ENCODE peak calls at places on chromosome 7, in seven cellular contexts. S, J, U, V, R, E and O are unnamed samples. For H3K4me1, the result is how much of the 10 kb centered on the place peaks cover.

GRCh38 chr7:129332354-129333056 is 101.7 kb upstream of the STRIP2 start:
- DNase-seq in V (no peak), R (no peak), J (no peak), E (no peak), U (no peak), S (no peak), O (no peak)

GRCh38 chr7:159105066-159105780 is 39.4 kb downstream of the VIPR2 start:
- DNase-seq in V (no peak), J (no peak), S (no peak), U (no peak), E (no peak), R (no peak), O (peak)

GRCh38 chr7:7265676-7266075 is 83.3 kb downstream of the C1GALT1 start:
- DNase-seq in S (no peak), J (no peak), R (no peak), U (no peak), E (no peak), V (no peak), O (no peak)

GRCh38 chr7:100583132-100584045 is 2.5 kb downstream of the LRCH4 start:
- DNase-seq in V (no peak), R (peak), J (no peak), E (peak), U (peak), S (peak), O (no peak)

GRCh38 chr7:128731184-128731583 is 8.0 kb upstream of the CALU start:
- DNase-seq in J (no peak), E (no peak), V (no peak), S (no peak), R (no peak), U (no peak), O (no peak)

GRCh38 chr7:132061931-132062330 is 505.5 kb upstream of the PODXL start:
- DNase-seq in U (no peak), S (no peak), J (no peak), R (no peak), E (no peak), V (no peak), O (no peak)

GRCh38 chr7:77439572-77439971 is 23.4 kb upstream of the GSAP start:
- DNase-seq in S (peak), E (peak), R (peak), J (no peak), U (peak), V (peak), O (no peak)

GRCh38 chr7:19404912-19405329 is 259.7 kb upstream of the FERD3L start:
- DNase-seq in U (peak), R (no peak), S (no peak), V (no peak), E (no peak), J (no peak), O (no peak)

GRCh38 chr7:98091061-98091460 is 15.6 kb upstream of the LMTK2 start:
- DNase-seq in E (no peak), V (no peak), S (no peak), U (no peak), R (no peak), J (no peak), O (no peak)

GRCh38 chr7:34187908-34188307 is 282.6 kb downstream of the BMPER start:
- DNase-seq in V (no peak), J (no peak), R (no peak), E (no peak), S (no peak), U (no peak), O (no peak)

GRCh38 chr7:32762894-32763293 is 128.7 kb downstream of the KBTBD2 start:
- DNase-seq in V (no peak), U (no peak), E (no peak), S (no peak), J (no peak), R (no peak), O (no peak)

GRCh38 chr7:22389892-22390291 is 32.9 kb upstream of the RAPGEF5 start:
- DNase-seq in S (no peak), U (no peak), J (no peak), E (no peak), V (no peak), R (no peak), O (no peak)

GRCh38 chr7:147646568-147646967 is 944.0 kb upstream of the C7orf33 start:
- DNase-seq in U (no peak), R (no peak), V (peak), J (no peak), S (no peak), E (peak), O (no peak)

GRCh38 chr7:68245688-68246087 is 1249.1 kb downstream of the TYW1 start:
- DNase-seq in V (no peak), E (no peak), U (peak), J (no peak), S (no peak), R (no peak), O (no peak)

GRCh38 chr7:34675749-34676374 is 17.8 kb downstream of the NPSR1 start:
- DNase-seq in V (peak), U (peak), E (no peak), R (no peak), J (peak), S (no peak), O (no peak)

GRCh38 chr7:28549998-28550397 is 137.7 kb downstream of the CREB5 start:
- DNase-seq in U (no peak), R (no peak), V (no peak), J (no peak), S (no peak), E (no peak), O (no peak)

GRCh38 chr7:142455392-142455791 is 197.5 kb upstream of the PRSS58 start:
- DNase-seq in U (no peak), R (no peak), V (no peak), J (no peak), E (no peak), S (no peak), O (no peak)

GRCh38 chr7:139720705-139721231 is 57.0 kb downstream of the HIPK2 start:
- DNase-seq in U (no peak), E (peak), R (no peak), V (no peak), S (peak), J (no peak), O (peak)

GRCh38 chr7:93968911-93969620 is 35.1 kb downstream of the BET1 start:
- DNase-seq in V (no peak), J (no peak), S (no peak), R (no peak), U (no peak), E (no peak), O (no peak)

GRCh38 chr7:7895754-7896153 is 72.8 kb upstream of the GLCCI1 start:
- DNase-seq in J (no peak), E (no peak), S (no peak), U (no peak), R (no peak), V (no peak), O (no peak)

GRCh38 chr7:45924283-45924682 is 3.2 kb upstream of the IGFBP3 start:
- DNase-seq in E (no peak), R (no peak), S (no peak), J (no peak), V (no peak), U (no peak), O (no peak)

GRCh38 chr7:2711895-2712675 is 24.1 kb downstream of the AMZ1 start:
- DNase-seq in R (no peak), V (no peak), J (no peak), U (peak), E (no peak), S (no peak), O (no peak)

GRCh38 chr7:2713978-2714377 is 26.0 kb downstream of the AMZ1 start:
- DNase-seq in E (no peak), R (no peak), U (no peak), V (no peak), S (no peak), J (no peak), O (no peak)

GRCh38 chr7:2715341-2716231 is 27.6 kb downstream of the AMZ1 start:
- DNase-seq in R (no peak), U (peak), S (no peak), J (peak), V (no peak), E (no peak), O (no peak)

GRCh38 chr7:2714636-2715035 is 26.6 kb downstream of the AMZ1 start:
- DNase-seq in V (no peak), J (no peak), R (no peak), U (no peak), S (no peak), E (no peak), O (no peak)

DNA sequence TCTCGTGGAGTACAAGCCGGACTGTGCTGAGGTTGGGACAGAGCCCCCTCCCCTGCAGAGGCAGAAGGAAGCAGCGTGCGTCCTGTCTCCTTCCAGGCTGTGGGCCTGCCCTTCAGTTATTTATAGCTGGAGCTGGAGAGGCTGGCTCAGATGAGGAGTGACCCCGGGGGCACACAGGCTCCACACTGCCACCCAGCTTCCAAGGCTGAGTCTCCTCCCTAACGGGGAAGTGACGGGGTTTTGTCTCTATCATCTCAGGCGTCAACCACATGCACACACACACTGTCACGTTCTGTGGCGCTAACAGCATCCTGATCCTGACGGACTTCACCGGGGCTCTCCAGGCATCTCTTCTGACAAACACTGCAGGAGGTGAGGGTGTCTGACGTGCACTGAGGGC is 25.4 kb downstream of the AMZ1 start:
- DNase-seq in U (peak), R (peak), J (peak), S (no peak), E (no peak), V (no peak), O (no peak)
- TF ChIP-seq CTCF in U (no peak), R (peak), J (no peak), S (no peak), E (no peak), V (no peak), O (no peak)

DNA sequence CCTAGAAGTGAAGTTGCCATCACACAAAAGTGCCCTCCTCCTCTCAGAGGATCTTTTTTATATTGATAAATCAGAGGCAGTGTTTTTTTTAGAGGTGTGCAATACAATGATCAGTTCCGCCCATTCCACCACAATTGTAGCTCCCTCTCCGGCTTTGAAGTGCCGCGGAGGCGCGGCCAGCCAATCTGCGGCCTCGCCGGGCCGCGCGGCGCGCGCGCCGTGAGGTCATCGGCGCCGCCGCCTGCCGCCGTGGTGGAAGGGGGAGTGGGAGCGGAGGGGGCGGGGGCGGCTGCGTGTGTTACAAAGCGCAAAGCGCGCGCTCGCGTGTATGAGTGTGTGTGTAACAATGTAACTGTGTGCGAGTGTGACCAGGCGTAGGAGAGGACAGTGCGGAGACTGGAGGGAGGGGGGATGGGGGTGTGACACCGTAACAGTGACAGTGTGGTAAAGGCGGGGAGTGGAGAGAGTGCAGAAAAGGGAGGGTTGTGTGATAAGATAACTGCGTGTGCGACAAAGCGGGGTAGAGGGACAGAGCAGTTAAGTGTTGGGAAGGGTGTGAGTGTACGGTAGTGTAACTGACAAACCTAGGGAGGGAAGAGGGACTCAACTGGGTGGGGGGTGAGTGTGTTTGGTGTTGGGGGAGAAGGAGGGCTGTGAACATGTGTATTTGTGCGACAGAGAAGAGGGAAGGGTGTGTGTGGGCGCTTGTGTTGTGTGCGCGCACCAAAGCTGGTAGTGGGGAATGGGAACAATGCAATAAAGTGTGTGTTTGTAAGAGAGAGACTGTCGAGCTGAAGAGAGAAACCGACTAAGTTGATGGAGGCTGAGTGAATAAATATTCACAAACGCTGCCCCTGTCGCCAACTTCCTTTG is at the start of gene SP8:
- DNase-seq in J (peak), E (peak), S (no peak), V (peak), U (peak), R (no peak), O (no peak)
- H3K4me1 ChIP-seq in J (under half), E (under half), S (under half), V (under half), U (under half), R (under half), O (under half)

GRCh38 chr7:1144269-1144771 is 15.7 kb downstream of the ZFAND2A start:
- DNase-seq in R (peak), J (no peak), E (no peak), V (peak), U (no peak), S (peak), O (no peak)
- TF ChIP-seq CTCF in R (peak), J (peak), E (no peak), V (no peak), U (no peak), S (peak), O (no peak)

DNA sequence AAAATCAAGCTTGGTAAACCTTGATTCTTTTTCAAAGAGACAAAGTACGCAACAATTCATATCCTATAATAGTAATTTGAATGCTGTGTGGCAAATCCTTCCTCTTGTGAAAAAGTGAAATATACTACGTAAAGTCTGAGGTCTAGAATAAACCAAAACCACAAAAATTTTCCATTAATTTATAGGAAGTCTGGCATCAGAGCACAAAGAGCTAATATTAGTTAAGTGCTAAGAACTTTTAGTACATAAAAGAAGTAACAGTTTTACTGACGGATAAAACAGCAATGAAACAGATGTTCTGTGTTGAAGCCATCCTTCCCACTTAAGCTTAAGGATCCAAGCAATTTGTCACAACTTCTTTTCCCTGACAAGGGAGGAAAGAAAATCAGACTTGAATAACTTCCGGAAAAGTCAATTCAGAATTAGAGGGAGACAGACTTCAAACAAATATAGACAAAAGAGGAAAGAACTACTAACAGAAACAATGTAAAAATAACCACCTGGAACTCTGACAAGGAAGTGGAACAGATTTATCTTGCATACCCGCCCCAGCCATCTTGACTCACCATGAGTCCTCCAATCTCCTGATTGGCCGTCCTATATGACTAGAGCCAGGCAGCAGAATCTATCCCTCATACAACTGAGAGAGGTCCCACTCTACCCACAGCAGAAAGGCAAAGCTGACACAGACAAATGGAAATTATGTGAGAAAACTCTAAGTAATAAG is 34.5 kb downstream of the RHEB start:
- DNase-seq in R (no peak), V (no peak), S (no peak), E (no peak), U (no peak), J (peak), O (no peak)
- H3K4me1 ChIP-seq in R (half or more), V (under half), S (under half), E (under half), U (under half), J (under half), O (under half)

DNA sequence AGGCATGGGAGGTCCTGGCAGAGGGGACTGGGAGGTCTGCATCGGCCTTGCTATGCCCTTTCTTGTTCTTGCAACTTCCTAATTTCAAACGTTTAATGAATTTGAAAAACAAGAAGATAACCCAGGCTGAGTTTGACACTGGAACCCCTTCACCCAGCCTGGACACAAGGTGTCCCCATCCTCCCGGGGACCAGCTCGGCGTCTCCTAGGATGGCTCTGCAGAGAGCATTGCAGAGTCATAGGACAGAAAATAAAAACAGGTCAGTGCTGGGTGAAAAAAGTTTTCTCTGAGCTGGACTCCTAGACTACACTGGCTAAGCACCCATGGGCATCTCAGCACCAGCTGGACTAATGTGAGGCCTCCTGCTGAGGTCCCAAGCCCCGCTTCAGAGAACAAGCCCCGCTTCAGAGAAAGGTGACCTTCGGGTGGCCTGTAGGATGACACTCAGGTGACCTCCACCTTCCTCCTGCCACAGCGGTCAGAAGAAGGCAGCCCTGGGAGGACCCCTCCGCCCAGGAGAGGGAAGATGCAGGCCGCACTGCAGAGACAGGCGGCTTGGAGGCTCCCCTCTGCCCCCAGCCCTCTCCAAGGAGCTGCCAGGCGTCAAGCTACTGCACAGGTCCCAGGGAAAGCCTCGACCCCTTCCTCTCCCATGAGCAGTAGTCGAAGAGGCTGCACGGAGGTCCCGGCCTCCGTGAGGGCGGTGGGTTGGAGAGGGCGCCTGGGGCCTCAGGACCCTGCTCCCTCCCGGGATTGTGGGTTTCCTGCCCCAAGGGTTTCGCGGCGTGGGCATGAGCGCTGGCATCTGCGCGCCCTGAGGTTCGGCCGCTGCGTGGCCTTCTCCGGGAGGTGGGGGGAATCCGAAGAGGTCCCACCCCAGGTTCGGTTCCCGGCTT is 9.2 kb upstream of the UNCX start:
- DNase-seq in J (no peak), E (no peak), U (peak), V (peak), R (no peak), S (no peak), O (no peak)
- TF ChIP-seq CTCF in J (peak), E (no peak), U (no peak), V (no peak), R (no peak), S (no peak), O (no peak)

DNA sequence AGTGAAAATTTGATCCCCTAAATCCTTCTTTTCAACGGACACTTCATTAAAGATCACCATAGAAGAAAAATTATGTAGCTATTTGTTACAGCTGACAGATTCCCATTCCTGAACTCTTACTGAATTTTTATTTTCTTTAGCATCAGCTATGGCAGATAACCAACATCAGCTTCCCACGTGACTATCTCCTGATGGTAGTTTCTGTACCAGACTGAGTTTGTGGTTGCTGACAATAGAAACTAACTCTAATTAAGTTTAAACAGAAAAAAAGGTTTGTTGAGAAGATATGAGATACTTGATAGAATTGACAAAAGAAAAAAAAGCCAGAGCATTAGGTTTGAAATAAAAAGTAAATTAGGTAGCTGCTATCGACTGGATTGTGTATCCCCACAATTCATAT is 101.8 kb downstream of the DYNC1I1 start:
- DNase-seq in V (no peak), U (no peak), E (no peak), J (no peak), S (no peak), R (no peak), O (no peak)
- H3K4me1 ChIP-seq in V (under half), U (under half), E (under half), J (under half), S (under half), R (under half), O (under half)

GRCh38 chr7:71517940-71518339 is 386.0 kb downstream of the GALNT17 start:
- DNase-seq in S (no peak), R (no peak), V (no peak), U (no peak), E (no peak), J (no peak), O (no peak)
- TF ChIP-seq CTCF in S (no peak), R (peak), V (no peak), U (no peak), E (no peak), J (no peak), O (no peak)